ENCODE peak calls at places on chromosomes 12 and 14, in seven cellular contexts. One of them, this sample, is unnamed.

GRCh38 chr14:24367506-24368214 is at the start of gene NFATC4:
- DNase-seq in mammary epithelial cell: no peak
- DNase-seq in adrenal gland: peak
- DNase-seq in WTC11: peak
- DNase-seq in GM06990: no peak
- DNase-seq in GM10248: peak
- DNase-seq in HepG2: peak
- DNase-seq in this sample: peak

GRCh38 chr14:93295541-93296220 is 37.2 kb downstream of the BTBD7 start:
- DNase-seq in mammary epithelial cell: no peak
- DNase-seq in adrenal gland: no peak
- DNase-seq in WTC11: no peak
- DNase-seq in GM06990: peak
- DNase-seq in GM10248: no peak
- DNase-seq in HepG2: no peak
- DNase-seq in this sample: no peak

GRCh38 chr14:54828031-54828430 is 74.6 kb downstream of the GCH1 start:
- DNase-seq in mammary epithelial cell: no peak
- DNase-seq in adrenal gland: no peak
- DNase-seq in WTC11: no peak
- DNase-seq in GM06990: no peak
- DNase-seq in GM10248: no peak
- DNase-seq in HepG2: no peak
- DNase-seq in this sample: no peak

GRCh38 chr12:124469193-124469888 is 98.1 kb downstream of the NCOR2 start:
- DNase-seq in mammary epithelial cell: no peak
- DNase-seq in adrenal gland: no peak
- DNase-seq in WTC11: peak
- DNase-seq in GM06990: no peak
- DNase-seq in GM10248: no peak
- DNase-seq in HepG2: no peak
- DNase-seq in this sample: peak

GRCh38 chr14:104424406-104425072 is 155.0 kb upstream of the C14orf180 start:
- DNase-seq in mammary epithelial cell: no peak
- DNase-seq in adrenal gland: no peak
- DNase-seq in WTC11: no peak
- DNase-seq in GM06990: no peak
- DNase-seq in GM10248: peak
- DNase-seq in HepG2: no peak
- DNase-seq in this sample: no peak

GRCh38 chr14:51396222-51396815 is 156.3 kb downstream of the TMX1 start:
- DNase-seq in mammary epithelial cell: peak
- DNase-seq in adrenal gland: no peak
- DNase-seq in WTC11: no peak
- DNase-seq in GM06990: no peak
- DNase-seq in GM10248: no peak
- DNase-seq in HepG2: no peak
- DNase-seq in this sample: peak

GRCh38 chr14:94386085-94387031 is 2.0 kb downstream of the SERPINA1 start:
- DNase-seq in mammary epithelial cell: no peak
- DNase-seq in adrenal gland: no peak
- DNase-seq in WTC11: no peak
- DNase-seq in GM06990: no peak
- DNase-seq in GM10248: no peak
- DNase-seq in HepG2: no peak
- DNase-seq in this sample: no peak

GRCh38 chr12:47085815-47086252 is 6.1 kb upstream of the AMIGO2 start:
- DNase-seq in mammary epithelial cell: peak
- DNase-seq in adrenal gland: peak
- DNase-seq in WTC11: no peak
- DNase-seq in GM06990: no peak
- DNase-seq in GM10248: peak
- DNase-seq in HepG2: peak
- DNase-seq in this sample: peak

GRCh38 chr14:34275038-34275437 is 187.0 kb downstream of the SPTSSA start:
- DNase-seq in mammary epithelial cell: no peak
- DNase-seq in adrenal gland: no peak
- DNase-seq in WTC11: no peak
- DNase-seq in GM06990: no peak
- DNase-seq in GM10248: no peak
- DNase-seq in HepG2: no peak
- DNase-seq in this sample: no peak

GRCh38 chr14:91420686-91421085 is 3.1 kb upstream of the CCDC88C start:
- DNase-seq in mammary epithelial cell: no peak
- DNase-seq in adrenal gland: no peak
- DNase-seq in WTC11: no peak
- DNase-seq in GM06990: no peak
- DNase-seq in GM10248: no peak
- DNase-seq in HepG2: peak
- DNase-seq in this sample: peak

GRCh38 chr12:100566887-100567637 is 6.4 kb upstream of the GAS2L3 start:
- DNase-seq in mammary epithelial cell: peak
- DNase-seq in adrenal gland: peak
- DNase-seq in WTC11: no peak
- DNase-seq in GM06990: peak
- DNase-seq in GM10248: peak
- DNase-seq in HepG2: no peak
- DNase-seq in this sample: peak

GRCh38 chr14:72024043-72024407 is 91.8 kb downstream of the RGS6 start:
- DNase-seq in mammary epithelial cell: peak
- DNase-seq in adrenal gland: no peak
- DNase-seq in WTC11: peak
- DNase-seq in GM06990: peak
- DNase-seq in GM10248: peak
- DNase-seq in HepG2: peak
- DNase-seq in this sample: peak

GRCh38 chr14:29814153-29815057 is 113.2 kb downstream of the PRKD1 start:
- DNase-seq in mammary epithelial cell: no peak
- DNase-seq in adrenal gland: peak
- DNase-seq in WTC11: no peak
- DNase-seq in GM06990: no peak
- DNase-seq in GM10248: no peak
- DNase-seq in HepG2: no peak
- DNase-seq in this sample: no peak

GRCh38 chr12:96329545-96329944 is 70.7 kb downstream of the CDK17 start:
- DNase-seq in mammary epithelial cell: no peak
- DNase-seq in adrenal gland: no peak
- DNase-seq in WTC11: no peak
- DNase-seq in GM06990: no peak
- DNase-seq in GM10248: no peak
- DNase-seq in HepG2: no peak
- DNase-seq in this sample: no peak

GRCh38 chr12:50353869-50354593 is 42.4 kb downstream of the FAM186A start:
- DNase-seq in mammary epithelial cell: no peak
- DNase-seq in adrenal gland: no peak
- DNase-seq in WTC11: no peak
- DNase-seq in GM06990: no peak
- DNase-seq in GM10248: no peak
- DNase-seq in HepG2: no peak
- DNase-seq in this sample: no peak

GRCh38 chr14:104557766-104558165 is 21.8 kb upstream of the C14orf180 start:
- DNase-seq in mammary epithelial cell: no peak
- DNase-seq in adrenal gland: no peak
- DNase-seq in WTC11: no peak
- DNase-seq in GM06990: no peak
- DNase-seq in GM10248: no peak
- DNase-seq in HepG2: no peak
- DNase-seq in this sample: no peak

GRCh38 chr14:101595887-101596721 is 34.8 kb downstream of the DIO3 start:
- DNase-seq in mammary epithelial cell: no peak
- DNase-seq in adrenal gland: peak
- DNase-seq in WTC11: no peak
- DNase-seq in GM06990: no peak
- DNase-seq in GM10248: no peak
- DNase-seq in HepG2: no peak
- DNase-seq in this sample: no peak

GRCh38 chr12:132771126-132771838 is 9.7 kb upstream of the ANKLE2 start:
- DNase-seq in mammary epithelial cell: no peak
- DNase-seq in adrenal gland: no peak
- DNase-seq in WTC11: no peak
- DNase-seq in GM06990: peak
- DNase-seq in GM10248: peak
- DNase-seq in HepG2: no peak
- DNase-seq in this sample: no peak

DNA sequence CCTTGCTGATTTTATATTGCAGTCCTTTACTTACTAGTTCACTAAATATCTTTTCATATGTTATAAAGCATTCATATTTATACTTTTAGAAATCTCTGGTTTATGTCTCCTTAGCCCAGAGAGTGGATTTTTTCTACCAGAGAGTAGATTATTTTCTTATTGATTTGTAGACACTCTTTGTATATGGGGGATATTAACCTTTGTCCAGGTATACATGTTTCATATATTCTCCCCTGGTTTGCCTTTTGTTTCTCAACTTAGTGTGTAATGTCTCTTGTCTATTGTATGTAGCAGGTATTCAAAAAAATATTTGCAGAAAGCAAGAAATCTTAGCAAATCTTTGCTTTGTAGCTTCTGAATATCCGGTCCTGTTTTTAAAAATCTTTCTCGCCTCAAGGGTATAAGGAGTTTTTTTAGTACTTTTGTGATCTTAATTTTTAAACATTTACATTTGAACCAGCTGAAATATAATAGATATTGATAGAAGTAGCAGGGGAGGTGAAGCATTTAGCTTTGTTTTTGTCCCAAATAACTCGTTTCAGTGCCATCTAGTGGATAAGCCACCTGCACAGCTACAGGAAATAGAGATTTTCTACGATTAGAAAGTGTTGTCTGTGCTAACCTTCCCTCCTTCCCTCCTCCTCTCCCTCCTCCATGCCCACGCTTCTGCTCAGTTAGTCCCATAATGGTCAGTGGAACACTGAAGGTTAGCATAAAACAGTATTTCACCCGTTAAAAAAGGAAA is 97.0 kb downstream of the PHETA1 start:
- DNase-seq in mammary epithelial cell: no peak
- DNase-seq in adrenal gland: no peak
- DNase-seq in WTC11: no peak
- DNase-seq in GM06990: no peak
- DNase-seq in GM10248: no peak
- DNase-seq in HepG2: no peak
- DNase-seq in this sample: peak
- TF ChIP-seq CTCF in mammary epithelial cell: no peak
- TF ChIP-seq CTCF in adrenal gland: no peak
- TF ChIP-seq CTCF in WTC11: no peak
- TF ChIP-seq CTCF in GM06990: peak
- TF ChIP-seq CTCF in GM10248: peak
- TF ChIP-seq CTCF in HepG2: peak
- TF ChIP-seq CTCF in this sample: peak

DNA sequence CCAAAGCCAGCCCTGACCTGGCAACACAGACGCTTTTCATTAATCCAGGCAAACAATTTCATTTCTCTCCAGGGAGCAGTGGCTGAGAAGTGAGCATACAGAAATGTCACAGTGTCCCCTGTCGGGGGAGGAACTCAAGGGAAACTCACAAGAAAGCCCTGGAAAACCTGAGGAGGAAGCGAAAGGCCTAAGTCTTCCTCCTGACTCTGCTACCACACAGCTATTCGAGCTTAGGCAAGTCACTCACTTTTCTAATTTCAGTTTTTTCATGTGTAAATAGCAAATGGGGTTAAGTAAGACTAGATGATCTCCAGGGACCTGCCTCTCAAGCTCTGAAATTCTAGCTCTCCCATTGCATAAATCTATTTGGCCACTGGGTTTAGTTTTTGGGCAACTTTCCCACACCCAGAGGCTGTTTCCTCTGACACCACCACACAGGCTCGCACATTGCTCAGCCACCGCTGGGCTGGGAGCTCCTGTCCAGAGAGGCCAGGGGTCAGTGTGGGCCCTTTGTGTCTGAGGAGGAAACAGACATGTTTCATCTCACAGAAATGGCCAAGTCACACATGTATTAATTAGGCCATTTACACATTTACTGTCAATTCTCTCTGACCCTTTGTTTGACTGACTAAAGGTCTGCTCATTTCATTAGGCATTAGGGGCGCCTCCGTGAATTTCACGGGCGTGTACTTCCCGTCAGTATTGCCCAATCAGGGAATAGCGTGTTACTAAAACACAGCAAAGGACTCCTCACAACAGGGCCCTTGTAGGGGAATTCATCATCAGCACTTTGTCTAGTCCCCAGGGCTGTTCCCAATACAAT is 9.8 kb upstream of the PNMA1 start:
- DNase-seq in mammary epithelial cell: peak
- DNase-seq in adrenal gland: peak
- DNase-seq in WTC11: no peak
- DNase-seq in GM06990: no peak
- DNase-seq in GM10248: no peak
- DNase-seq in HepG2: no peak
- DNase-seq in this sample: peak
- TF ChIP-seq CTCF in mammary epithelial cell: no peak
- TF ChIP-seq CTCF in adrenal gland: peak
- TF ChIP-seq CTCF in WTC11: no peak
- TF ChIP-seq CTCF in GM06990: no peak
- TF ChIP-seq CTCF in GM10248: no peak
- TF ChIP-seq CTCF in HepG2: no peak
- TF ChIP-seq CTCF in this sample: peak

DNA sequence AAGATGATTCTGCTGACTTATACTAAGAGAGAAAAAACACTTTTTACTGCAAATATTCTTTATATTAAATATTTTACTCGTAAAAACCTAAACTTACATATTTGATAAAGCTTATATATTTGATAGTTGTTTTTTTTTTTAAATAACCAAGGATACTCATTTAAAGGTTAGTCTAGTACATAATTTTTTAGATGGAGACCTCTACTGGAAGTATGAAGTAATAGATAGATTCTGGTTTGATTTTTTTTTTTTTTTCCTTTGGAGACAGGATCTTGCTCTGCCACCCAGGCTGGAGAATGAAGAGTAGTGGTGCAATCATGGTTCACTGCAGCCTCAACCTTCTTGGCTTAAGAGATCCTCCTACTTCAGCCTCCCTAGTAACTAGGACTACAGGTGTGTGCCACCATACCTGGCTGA is 16.4 kb downstream of the ARID2 start:
- DNase-seq in mammary epithelial cell: peak
- DNase-seq in adrenal gland: no peak
- DNase-seq in WTC11: no peak
- DNase-seq in GM06990: no peak
- DNase-seq in GM10248: no peak
- DNase-seq in HepG2: no peak
- DNase-seq in this sample: peak
- TF ChIP-seq CTCF in mammary epithelial cell: peak
- TF ChIP-seq CTCF in adrenal gland: peak
- TF ChIP-seq CTCF in WTC11: no peak
- TF ChIP-seq CTCF in GM06990: peak
- TF ChIP-seq CTCF in GM10248: peak
- TF ChIP-seq CTCF in HepG2: no peak
- TF ChIP-seq CTCF in this sample: peak

GRCh38 chr12:72264548-72265175 is 7.5 kb upstream of the TRHDE start:
- DNase-seq in mammary epithelial cell: no peak
- DNase-seq in adrenal gland: no peak
- DNase-seq in WTC11: no peak
- DNase-seq in GM06990: no peak
- DNase-seq in GM10248: no peak
- DNase-seq in HepG2: peak
- DNase-seq in this sample: peak
- TF ChIP-seq CTCF in mammary epithelial cell: peak
- TF ChIP-seq CTCF in adrenal gland: no peak
- TF ChIP-seq CTCF in WTC11: no peak
- TF ChIP-seq CTCF in GM06990: peak
- TF ChIP-seq CTCF in GM10248: peak
- TF ChIP-seq CTCF in HepG2: peak
- TF ChIP-seq CTCF in this sample: peak